ENCODE peak calls at places on chromosomes 7 and 10, in seven cellular contexts. R, X, I, V, L, Q and F are unnamed samples.
A peak's percentile ranks its signal among the peaks of the same experiment; 100 is the strongest.

GRCh38 chr7:37421820-37422219 is 26.8 kb downstream of the ELMO1 start:
- ATAC-seq in R (no peak), L (no peak), Q (no peak), X (no peak), I (no peak), V (no peak), F (peak; percentile 83)

GRCh38 chr10:86365346-86366032 is 1.1 kb downstream of the GRID1 start:
- ATAC-seq in R (peak; percentile 25), I (no peak), V (peak; percentile 5), L (no peak), Q (no peak), X (peak; percentile 57), F (no peak)

GRCh38 chr10:33114451-33114944 is 156.5 kb upstream of the ITGB1 start:
- ATAC-seq in X (no peak), V (no peak), R (no peak), L (no peak), Q (no peak), I (no peak), F (no peak)

GRCh38 chr7:18399624-18400235 is 95.8 kb upstream of the HDAC9 start:
- ATAC-seq in Q (no peak), R (no peak), X (no peak), V (no peak), L (no peak), I (no peak), F (no peak)

GRCh38 chr7:48525726-48526374 is 354.6 kb downstream of the ABCA13 start:
- ATAC-seq in R (no peak), V (no peak), L (no peak), X (no peak), I (no peak), Q (no peak), F (no peak)

GRCh38 chr10:110756886-110757285 is 112.8 kb downstream of the RBM20 start:
- ATAC-seq in R (no peak), L (no peak), X (no peak), Q (no peak), V (no peak), I (no peak), F (no peak)

GRCh38 chr7:97155897-97156418 is 38.5 kb downstream of the SDHAF3 start:
- ATAC-seq in L (no peak), R (no peak), I (no peak), X (no peak), Q (no peak), V (no peak), F (no peak)

GRCh38 chr7:8044761-8045430 is 76.3 kb downstream of the GLCCI1 start:
- ATAC-seq in I (no peak), R (no peak), X (no peak), V (no peak), Q (no peak), L (peak; percentile 35), F (no peak)

GRCh38 chr10:15589109-15589508 is 130.6 kb downstream of the ITGA8 start:
- ATAC-seq in R (no peak), Q (no peak), X (no peak), I (no peak), V (no peak), L (no peak), F (no peak)

GRCh38 chr7:64653721-64654401 is 12.1 kb upstream of the ZNF107 start:
- ATAC-seq in V (no peak), Q (no peak), X (no peak), L (no peak), R (no peak), I (no peak), F (no peak)
- H3K9me3 ChIP-seq in V (no peaks in the 10 kb centered on the region), Q (no peaks in the 10 kb centered on the region), X (no peaks in the 10 kb centered on the region), L (no peaks in the 10 kb centered on the region), R (no peaks in the 10 kb centered on the region), I (no peaks in the 10 kb centered on the region), F (no peaks in the 10 kb centered on the region)

GRCh38 chr10:63110940-63111339 is 22.2 kb upstream of the NRBF2 start:
- ATAC-seq in L (no peak), I (no peak), V (no peak), Q (peak; percentile 34), X (no peak), R (no peak), F (no peak)

GRCh38 chr10:63120554-63120953 is 12.6 kb upstream of the NRBF2 start:
- ATAC-seq in X (no peak), Q (no peak), I (no peak), R (no peak), L (no peak), V (no peak), F (peak; percentile 40)

GRCh38 chr10:63114031-63114814 is 18.9 kb upstream of the NRBF2 start:
- ATAC-seq in X (no peak), I (peak; percentile 81), L (no peak), R (no peak), Q (peak; percentile 78), V (peak; percentile 87), F (peak; percentile 87)

GRCh38 chr10:63116452-63117072 is 16.6 kb upstream of the NRBF2 start:
- ATAC-seq in I (no peak), R (no peak), X (no peak), V (no peak), L (no peak), Q (no peak), F (no peak)

DNA sequence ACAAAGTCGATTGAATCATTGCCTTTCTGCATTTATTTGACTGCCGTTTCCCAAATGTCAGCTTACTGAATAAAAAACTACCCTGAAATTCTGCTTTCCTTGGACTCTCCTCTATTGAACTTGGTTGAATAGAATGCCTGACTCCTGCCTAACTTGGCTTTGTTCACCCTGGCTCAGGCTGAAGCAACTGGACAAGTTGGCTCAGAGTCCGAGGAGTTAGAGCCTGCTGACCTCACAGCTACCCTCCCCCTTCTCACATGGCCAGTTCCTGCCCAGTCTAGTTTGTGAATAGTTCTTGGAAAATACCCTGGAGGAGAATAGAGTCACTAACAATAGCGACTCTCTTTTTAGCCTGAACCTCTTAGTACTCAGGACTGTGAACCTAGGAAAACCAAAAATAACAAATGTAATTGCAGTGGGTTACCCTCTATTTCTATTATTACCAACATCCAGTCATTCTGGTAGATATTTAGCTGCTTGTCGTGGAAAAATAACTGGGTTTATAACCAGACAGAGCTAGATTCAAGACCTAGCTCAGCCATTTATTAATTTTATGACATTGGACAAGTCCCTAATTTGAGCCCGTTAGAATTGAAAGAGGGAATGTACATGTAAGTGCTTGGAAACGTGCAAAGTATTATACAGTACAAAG is 17.3 kb upstream of the NRBF2 start:
- ATAC-seq in I (peak; percentile 87), Q (peak; percentile 84), R (no peak), X (no peak), V (peak; percentile 93), L (no peak), F (peak; percentile 94)
- TF ChIP-seq POLR2AphosphoS5 in I (peak; percentile 81), Q (no peak), R (no peak), X (no peak), V (no peak), L (no peak), F (peak; percentile 87)

GRCh38 chr10:11908536-11908935 is 85.4 kb downstream of the PROSER2 start:
- ATAC-seq in I (no peak), R (no peak), L (no peak), V (no peak), X (no peak), Q (no peak), F (no peak)
- H3K9me3 ChIP-seq in I (no peaks in the 10 kb centered on the region), R (no peaks in the 10 kb centered on the region), L (no peaks in the 10 kb centered on the region), V (no peaks in the 10 kb centered on the region), X (no peaks in the 10 kb centered on the region), Q (no peaks in the 10 kb centered on the region), F (no peaks in the 10 kb centered on the region)

GRCh38 chr10:91621483-91622113 is 11.3 kb downstream of the PPP1R3C start:
- ATAC-seq in X (no peak), R (no peak), V (no peak), L (no peak), Q (no peak), I (no peak), F (no peak)
- TF ChIP-seq POLR2AphosphoS5 in X (no peak), R (no peak), V (no peak), L (no peak), Q (no peak), I (no peak), F (no peak)

GRCh38 chr7:157560258-157560654 is 223.5 kb downstream of the DNAJB6 start:
- ATAC-seq in X (no peak), L (no peak), R (no peak), Q (no peak), I (no peak), V (no peak), F (no peak)
- H3K9me3 ChIP-seq in X (no peaks in the 10 kb centered on the region), L (no peaks in the 10 kb centered on the region), R (no peaks in the 10 kb centered on the region), Q (peaks cover 18% of the 10 kb centered on the region), I (no peaks in the 10 kb centered on the region), V (no peaks in the 10 kb centered on the region), F (no peaks in the 10 kb centered on the region)

GRCh38 chr7:113880467-113881040 is 38.3 kb downstream of the PPP1R3A start:
- ATAC-seq in Q (no peak), R (no peak), L (no peak), X (no peak), V (no peak), I (no peak), F (no peak)
- TF ChIP-seq POLR2AphosphoS5 in Q (no peak), R (no peak), L (no peak), X (no peak), V (no peak), I (no peak), F (no peak)

GRCh38 chr10:118773041-118773440 is 18.3 kb upstream of the CACUL1 start:
- ATAC-seq in R (no peak), Q (no peak), L (no peak), X (no peak), I (no peak), V (no peak), F (no peak)
- H3K9me3 ChIP-seq in R (peaks cover 8% of the 10 kb centered on the region), Q (peaks cover 11% of the 10 kb centered on the region), L (no peaks in the 10 kb centered on the region), X (no peaks in the 10 kb centered on the region), I (no peaks in the 10 kb centered on the region), V (peaks cover 10% of the 10 kb centered on the region), F (no peaks in the 10 kb centered on the region)